ENCODE peak calls at places on chromosomes 4 and X, in seven cellular contexts. F is psoas muscle, I is endothelial cell, H is dorsolateral prefrontal cortex, X is IMR-90, M is AG09319, C is colonic mucosa. N is an unnamed sample.

GRCh38 chr4:53508446-53508845 is 82.8 kb downstream of the LNX1 start:
- DNase-seq in F (no peak), X (peak), C (no peak), M (no peak), H (no peak), I (no peak), N (no peak)

GRCh38 chrX:122134291-122134690 is 1049.8 kb upstream of the GRIA3 start:
- DNase-seq in C (no peak), F (no peak), I (no peak), H (no peak), M (no peak), X (no peak), N (no peak)

GRCh38 chr4:157459789-157460188 is 239.3 kb downstream of the GRIA2 start:
- DNase-seq in F (no peak), C (no peak), I (no peak), M (no peak), H (no peak), X (no peak), N (no peak)

GRCh38 chr4:139849219-139849618 is 183.6 kb downstream of the MGST2 start:
- DNase-seq in F (no peak), X (no peak), I (no peak), C (no peak), M (no peak), H (no peak), N (no peak)

GRCh38 chr4:120718979-120719566 is 203.5 kb downstream of the PRDM5 start:
- DNase-seq in C (peak), F (peak), X (peak), H (no peak), I (peak), M (no peak), N (no peak)

GRCh38 chr4:147733614-147734344 is 1.9 kb downstream of the ARHGAP10 start:
- DNase-seq in X (peak), F (peak), M (no peak), C (no peak), H (no peak), I (no peak), N (no peak)

GRCh38 chr4:85798011-85798770 is 323.2 kb downstream of the ARHGAP24 start:
- DNase-seq in H (no peak), C (no peak), I (no peak), M (no peak), F (no peak), X (no peak), N (no peak)

GRCh38 chr4:80202784-80203553 is 5.7 kb downstream of the PRDM8 start:
- DNase-seq in X (peak), H (peak), C (no peak), M (no peak), F (peak), I (peak), N (no peak)

GRCh38 chr4:75494563-75494962 is 19.6 kb downstream of the RCHY1 start:
- DNase-seq in X (peak), F (no peak), C (no peak), H (no peak), M (no peak), I (no peak), N (no peak)

DNA sequence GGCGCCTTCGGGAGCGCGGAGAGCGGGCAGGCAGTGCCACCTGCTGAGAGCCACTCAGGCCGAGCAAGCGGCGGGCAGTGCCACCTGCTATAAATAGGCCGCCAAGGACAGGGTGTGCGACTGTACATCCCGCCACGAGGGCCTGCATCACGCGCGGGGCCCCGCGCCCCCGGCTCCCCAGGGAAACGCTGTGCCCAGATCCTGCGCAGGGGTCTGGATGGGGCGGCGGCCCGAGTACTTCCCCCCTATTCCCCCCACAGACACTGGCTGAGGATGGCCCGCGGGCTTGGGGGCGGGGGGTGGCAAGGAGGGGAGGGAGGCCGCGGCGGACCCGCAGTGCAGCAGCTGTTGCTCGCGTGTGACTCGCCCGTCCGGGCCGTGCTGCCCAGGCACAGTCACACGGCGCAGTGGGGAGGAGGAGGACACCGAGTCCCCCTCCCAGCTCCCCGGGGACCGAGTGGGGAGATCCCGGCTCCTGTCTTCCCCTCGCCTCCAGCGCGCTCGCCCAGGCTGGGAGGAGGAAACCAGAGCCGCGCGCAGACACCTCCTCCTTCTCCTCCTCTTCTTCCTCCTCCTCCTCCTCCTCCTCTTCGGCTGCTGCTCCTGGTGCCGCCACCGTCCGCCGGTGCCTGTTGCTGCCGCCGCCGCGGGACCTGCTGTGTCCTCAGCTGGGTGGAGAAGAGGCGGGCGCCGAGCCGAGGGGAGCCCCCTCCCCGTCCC is at the start of gene TBC1D1:
- DNase-seq in C (peak), F (peak), I (peak), X (no peak), H (peak), M (no peak), N (peak)
- TF ChIP-seq CTCF in C (no peak), F (peak), I (no peak), X (no peak), H (no peak), M (no peak), N (no peak)

GRCh38 chrX:28591542-28591941 is 4.3 kb downstream of the IL1RAPL1 start:
- DNase-seq in I (no peak), M (no peak), F (no peak), C (no peak), X (no peak), H (no peak), N (no peak)

GRCh38 chrX:28590394-28590793 is 3.1 kb downstream of the IL1RAPL1 start:
- DNase-seq in I (no peak), F (no peak), C (no peak), H (no peak), X (peak), M (no peak), N (no peak)

GRCh38 chrX:28595346-28595745 is 8.1 kb downstream of the IL1RAPL1 start:
- DNase-seq in H (no peak), I (no peak), F (no peak), X (no peak), M (no peak), C (no peak), N (no peak)
- TF ChIP-seq CTCF in H (no peak), I (no peak), F (no peak), X (no peak), M (no peak), C (no peak), N (no peak)

GRCh38 chr4:186939226-186939625 is 215.6 kb upstream of the FAT1 start:
- DNase-seq in M (no peak), F (no peak), H (no peak), C (no peak), I (no peak), X (no peak), N (no peak)

GRCh38 chr4:186934841-186935443 is 211.3 kb upstream of the FAT1 start:
- DNase-seq in H (no peak), X (no peak), F (no peak), I (no peak), M (no peak), C (peak), N (no peak)

GRCh38 chr4:186934255-186934654 is 210.6 kb upstream of the FAT1 start:
- DNase-seq in C (peak), F (no peak), M (no peak), I (no peak), H (no peak), X (no peak), N (no peak)

GRCh38 chr4:186935881-186936280 is 212.2 kb upstream of the FAT1 start:
- DNase-seq in C (no peak), X (no peak), I (no peak), M (no peak), F (no peak), H (no peak), N (no peak)

DNA sequence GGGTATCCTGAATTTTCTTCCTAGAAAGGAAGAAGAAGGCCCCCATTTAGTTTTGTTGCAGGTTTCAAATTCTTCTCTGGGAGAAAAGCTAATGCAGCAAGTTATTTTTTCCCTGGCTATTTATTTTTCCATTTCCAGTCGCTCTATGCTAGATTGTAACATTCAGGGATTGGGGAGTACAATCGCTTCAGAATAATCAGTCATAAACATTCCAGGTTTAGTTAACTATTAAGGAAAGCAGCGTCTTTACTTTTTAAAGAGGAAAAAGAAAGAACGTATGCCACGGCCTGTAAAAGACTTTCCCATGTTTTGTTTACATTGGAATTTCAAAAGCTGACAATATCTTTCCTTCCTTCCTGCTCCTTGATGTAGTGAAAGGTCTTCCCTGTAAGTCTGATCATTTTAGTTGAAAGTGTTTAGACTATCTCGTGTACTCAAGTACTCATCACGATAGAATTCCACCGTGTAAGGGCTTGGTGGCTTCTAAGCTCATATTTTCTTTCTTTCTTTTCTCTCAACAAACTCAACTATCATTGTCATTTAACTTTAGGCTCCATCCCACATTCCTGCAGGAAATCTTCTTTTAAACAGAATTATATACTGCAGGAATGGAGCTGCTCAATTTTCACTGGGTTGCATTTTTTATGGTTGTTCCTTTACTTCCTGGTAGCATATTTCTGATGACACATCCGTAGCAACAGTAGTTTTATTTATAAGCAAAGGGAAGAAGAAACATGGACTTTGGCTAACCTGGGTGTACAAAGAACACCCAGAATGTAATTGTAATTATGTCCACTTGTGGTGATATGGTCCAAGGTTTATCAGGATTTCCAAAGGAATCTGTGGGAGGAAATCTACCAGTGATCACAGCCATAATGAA is 213.1 kb upstream of the FAT1 start:
- DNase-seq in F (no peak), H (no peak), I (no peak), C (no peak), M (peak), X (peak), N (no peak)
- TF ChIP-seq CTCF in F (no peak), H (no peak), I (no peak), C (no peak), M (peak), X (peak), N (no peak)

GRCh38 chr4:17517664-17518063 is 2.7 kb downstream of the CLRN2 start:
- DNase-seq in I (no peak), H (no peak), F (no peak), X (no peak), M (no peak), C (no peak), N (no peak)
- TF ChIP-seq CTCF in I (no peak), H (no peak), F (no peak), X (no peak), M (no peak), C (no peak), N (no peak)

N was measured in natural killer cell.